ENCODE peak calls at places on chromosomes 12 and 14, in seven cellular contexts. V, X, D, R, H, Z and N are unnamed samples.

GRCh38 chr12:60257063-60257462 is 661.2 kb downstream of the SLC16A7 start:
- DNase-seq in V (peak), X (peak), D (no peak), R (no peak), H (peak), Z (peak), N (peak)

GRCh38 chr12:124675881-124676688 is 108.7 kb upstream of the NCOR2 start:
- DNase-seq in V (no peak), X (peak), D (no peak), R (peak), H (peak), Z (peak), N (no peak)

GRCh38 chr12:10307630-10308029 is at the start of gene KLRD1:
- DNase-seq in V (no peak), X (no peak), D (no peak), R (no peak), H (no peak), Z (no peak), N (no peak)

GRCh38 chr14:68520637-68521556 is 272.0 kb downstream of the ZFP36L1 start:
- DNase-seq in V (no peak), X (no peak), D (peak), R (peak), H (peak), Z (no peak), N (peak)

GRCh38 chr12:80954857-80955520 is 17.3 kb upstream of the LIN7A start:
- DNase-seq in V (no peak), X (no peak), D (no peak), R (no peak), H (no peak), Z (no peak), N (no peak)

GRCh38 chr12:53251477-53252348 is 16.4 kb upstream of the ESPL1 start:
- DNase-seq in V (peak), X (peak), D (peak), R (peak), H (peak), Z (peak), N (peak)

GRCh38 chr14:33486499-33486898 is 464.4 kb downstream of the EGLN3 start:
- DNase-seq in V (no peak), X (no peak), D (no peak), R (no peak), H (no peak), Z (no peak), N (no peak)

GRCh38 chr14:66842911-66843572 is 335.1 kb downstream of the GPHN start:
- DNase-seq in V (no peak), X (no peak), D (no peak), R (no peak), H (no peak), Z (no peak), N (no peak)

GRCh38 chr14:24060984-24061913 is 9.4 kb downstream of the CARMIL3 start:
- DNase-seq in V (no peak), X (no peak), D (no peak), R (no peak), H (no peak), Z (no peak), N (no peak)

GRCh38 chr12:65867428-65867827 is 43.1 kb downstream of the HMGA2 start:
- DNase-seq in V (peak), X (peak), D (no peak), R (no peak), H (no peak), Z (peak), N (peak)

GRCh38 chr12:44053550-44054243 is 217.8 kb downstream of the TMEM117 start:
- DNase-seq in V (peak), X (peak), D (no peak), R (no peak), H (no peak), Z (no peak), N (peak)

GRCh38 chr14:34693228-34693939 is 21.0 kb downstream of the CFL2 start:
- DNase-seq in V (no peak), X (no peak), D (peak), R (no peak), H (peak), Z (no peak), N (no peak)

GRCh38 chr14:90844321-90844720 is 28.1 kb upstream of the TTC7B start:
- DNase-seq in V (no peak), X (no peak), D (no peak), R (no peak), H (no peak), Z (no peak), N (no peak)

GRCh38 chr12:63843613-63844390 is 698 bp upstream of the SRGAP1 start:
- DNase-seq in V (peak), X (peak), D (peak), R (peak), H (peak), Z (peak), N (peak)

GRCh38 chr14:72708708-72709475 is 185.0 kb downstream of the DPF3 start:
- DNase-seq in V (no peak), X (no peak), D (peak), R (no peak), H (peak), Z (no peak), N (peak)
- TF ChIP-seq CTCF in V (no peak), X (no peak), D (no peak), R (no peak), H (no peak), Z (no peak), N (no peak)

DNA sequence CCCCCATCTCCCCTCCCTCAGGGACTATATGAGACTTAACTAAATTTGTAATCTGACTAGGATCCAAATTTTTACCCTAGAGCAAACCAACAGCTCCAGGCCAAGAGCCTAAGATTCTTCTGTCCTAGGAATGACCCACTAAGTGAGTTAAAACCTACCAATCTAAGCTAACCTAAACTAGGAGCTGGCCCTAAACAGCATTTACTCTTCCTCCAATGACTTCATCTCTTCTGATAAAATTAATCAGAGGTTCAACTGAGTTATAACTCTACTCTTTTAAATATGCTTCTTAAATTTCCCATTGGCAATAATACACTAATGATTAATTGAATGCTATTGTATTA is 39.9 kb upstream of the TMPO start:
- DNase-seq in V (no peak), X (no peak), D (no peak), R (no peak), H (no peak), Z (no peak), N (no peak)
- TF ChIP-seq CTCF in V (no peak), X (no peak), D (no peak), R (no peak), H (no peak), Z (no peak), N (no peak)

DNA sequence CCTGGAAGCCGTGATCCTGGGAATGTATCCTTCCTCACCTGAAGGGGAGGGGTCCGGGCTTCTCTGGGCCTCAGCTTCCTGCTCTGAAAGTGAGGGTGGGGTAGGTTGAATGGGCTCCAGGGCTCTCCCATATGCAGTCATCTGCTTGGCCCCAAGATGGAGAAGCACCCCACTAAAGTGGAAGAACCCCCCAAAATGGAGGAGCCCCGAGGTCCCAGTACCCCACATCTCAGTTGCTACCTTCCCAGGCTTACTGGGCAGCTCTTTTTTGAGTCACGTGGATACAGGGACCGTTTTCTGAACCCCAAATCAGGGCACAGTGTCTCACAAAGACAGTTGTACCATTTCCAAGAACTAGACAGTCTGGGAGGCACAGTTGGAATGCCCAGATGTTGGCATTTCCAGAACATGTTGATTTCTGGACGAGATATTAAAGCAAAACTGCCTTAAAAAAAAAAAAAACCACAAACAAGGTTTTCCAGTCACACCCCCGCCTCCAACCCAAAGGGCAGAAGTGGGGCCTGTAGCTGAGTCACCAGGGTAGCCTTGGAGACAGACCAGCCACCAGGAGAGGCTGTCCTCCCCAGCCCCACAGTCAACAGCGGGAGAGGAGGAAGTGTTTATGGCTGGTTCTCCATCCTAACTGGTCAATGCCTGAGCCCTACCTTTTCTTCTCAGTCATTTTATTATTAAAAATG is 12.1 kb downstream of the VASH1 start:
- DNase-seq in V (peak), X (peak), D (peak), R (peak), H (peak), Z (peak), N (peak)
- TF ChIP-seq CTCF in V (peak), X (peak), D (no peak), R (no peak), H (no peak), Z (peak), N (no peak)

DNA sequence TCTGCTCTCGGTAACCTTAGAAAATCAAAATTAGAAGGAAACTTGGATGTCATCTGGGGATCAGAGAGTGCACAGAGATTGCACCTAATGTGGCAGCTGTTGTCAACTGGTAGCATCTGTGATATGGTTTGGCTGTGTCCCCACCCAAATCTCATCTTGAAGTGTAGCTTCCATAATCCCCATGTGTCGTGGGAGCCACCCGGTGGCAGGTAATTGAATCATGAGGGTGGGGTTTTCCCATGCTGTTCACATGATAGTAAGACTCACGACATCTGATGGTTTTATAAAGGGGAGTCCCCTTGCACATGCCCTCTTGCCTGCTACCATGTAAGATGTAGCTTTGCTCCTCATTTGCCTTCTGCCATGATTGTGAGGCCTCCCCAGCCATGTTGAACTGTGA is 127.7 kb upstream of the SRRM4 start:
- DNase-seq in V (no peak), X (no peak), D (no peak), R (no peak), H (no peak), Z (no peak), N (no peak)
- TF ChIP-seq CTCF in V (peak), X (no peak), D (no peak), R (no peak), H (no peak), Z (no peak), N (no peak)

GRCh38 chr14:73771848-73772705 is 57.9 kb upstream of the PNMA1 start:
- DNase-seq in V (no peak), X (peak), D (peak), R (peak), H (peak), Z (no peak), N (peak)
- TF ChIP-seq CTCF in V (no peak), X (no peak), D (no peak), R (no peak), H (no peak), Z (no peak), N (no peak)

DNA sequence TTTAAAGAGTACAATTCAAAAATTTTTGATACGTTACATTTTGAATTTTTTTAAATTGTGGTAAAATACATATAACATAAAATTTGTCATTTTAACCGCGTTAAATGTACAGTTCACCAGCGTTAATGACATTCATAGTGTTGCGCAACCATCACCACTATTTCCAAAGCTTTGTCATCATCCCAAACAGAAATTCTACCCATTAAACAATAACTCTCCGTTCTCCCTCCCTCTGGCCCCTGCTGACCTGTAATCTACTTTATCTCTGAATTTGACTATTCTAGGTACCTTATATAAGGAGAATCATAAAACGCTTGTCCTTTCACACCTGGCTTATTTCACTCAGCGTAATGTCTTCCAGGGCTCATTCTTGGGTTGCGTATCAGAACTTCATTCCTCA is 69.1 kb upstream of the DYNC1H1 start:
- DNase-seq in V (no peak), X (no peak), D (no peak), R (no peak), H (no peak), Z (no peak), N (no peak)
- TF ChIP-seq CTCF in V (no peak), X (no peak), D (no peak), R (no peak), H (no peak), Z (no peak), N (no peak)

DNA sequence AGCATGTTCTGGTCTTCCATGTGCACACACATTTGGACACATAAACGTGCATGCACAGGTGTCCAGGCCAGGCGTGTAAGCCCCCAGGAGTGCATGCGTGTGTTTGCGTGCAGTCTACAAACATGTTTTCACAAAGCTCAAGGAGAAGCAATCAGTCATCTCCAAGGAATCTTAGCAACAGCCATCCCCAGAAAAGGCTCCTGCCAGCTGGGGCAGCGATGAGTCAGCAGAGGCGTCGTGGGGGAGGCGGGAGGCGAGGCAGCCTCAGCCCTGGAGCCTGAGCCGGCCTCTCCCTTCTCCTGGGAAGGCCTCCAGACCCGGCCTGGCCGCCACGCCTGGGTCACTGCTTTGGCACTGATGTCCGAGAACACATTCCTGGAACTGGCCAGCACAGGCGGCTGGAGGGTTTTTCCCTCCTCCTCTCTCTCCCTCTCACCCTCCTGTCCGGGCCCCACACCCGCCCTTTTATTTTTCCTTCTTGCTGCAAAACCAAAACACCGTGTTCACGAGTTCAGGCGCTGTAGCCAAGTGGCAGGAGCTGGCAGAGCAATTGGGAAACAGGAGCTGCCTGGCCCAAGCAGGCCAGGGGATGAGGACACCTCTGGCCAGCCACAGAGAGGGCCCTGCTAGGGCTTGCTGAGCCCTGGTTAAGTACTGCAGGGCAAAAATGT is 92.7 kb downstream of the LRRC74A start:
- DNase-seq in V (peak), X (peak), D (peak), R (peak), H (peak), Z (peak), N (peak)
- TF ChIP-seq CTCF in V (peak), X (peak), D (no peak), R (peak), H (no peak), Z (no peak), N (no peak)